ENCODE peak calls at places on chromosomes 4 and X, in four cellular contexts. M is fibroblast of mammary gland, W is endothelial cell, I is A673. N is an unnamed sample.

GRCh38 chrX:18210470-18210869 is 10.2 kb downstream of the BEND2 start:
- DNase-seq in M (peak; percentile 25), W (no peak), I (peak; percentile 33), N (no peak)

GRCh38 chr4:164068392-164068791 is 573.9 kb downstream of the TMA16 start:
- DNase-seq in I (no peak), M (no peak), W (no peak), N (no peak)

GRCh38 chrX:1034717-1035116 is 177.7 kb downstream of the CRLF2 start:
- DNase-seq in M (no peak), W (no peak), I (no peak), N (no peak)

GRCh38 chrX:40035726-40036125 is 62.0 kb downstream of the BCOR start:
- DNase-seq in M (no peak), W (no peak), I (no peak), N (no peak)

GRCh38 chr4:71404049-71404448 is 65.2 kb downstream of the SLC4A4 start:
- DNase-seq in W (no peak), I (no peak), M (no peak), N (no peak)

GRCh38 chrX:109714340-109714958 is 18.6 kb downstream of the ACSL4 start:
- DNase-seq in W (no peak), M (peak; percentile 84), I (no peak), N (no peak)

GRCh38 chrX:129934952-129935351 is 29.0 kb downstream of the UTP14A start:
- DNase-seq in I (no peak), M (no peak), W (no peak), N (no peak)

GRCh38 chr4:727576-727975 is 21.9 kb downstream of the PCGF3 start:
- DNase-seq in M (no peak), W (no peak), I (no peak), N (no peak)

GRCh38 chr4:164959896-164960295 is 17.6 kb downstream of the TRIM61 start:
- DNase-seq in I (no peak), W (no peak), M (peak; percentile 86), N (no peak)

GRCh38 chrX:41275661-41276609 is 58.0 kb upstream of the DDX3X start:
- DNase-seq in M (peak; percentile 62), W (peak; percentile 61), I (peak; percentile 54), N (no peak)

GRCh38 chrX:133402042-133402453 is 13.2 kb downstream of the GPC4 start:
- DNase-seq in W (no peak), I (no peak), M (peak; percentile 82), N (no peak)

GRCh38 chr4:80452768-80453167 is 117.2 kb downstream of the CFAP299 start:
- DNase-seq in W (no peak), M (peak; percentile 28), I (no peak), N (no peak)

GRCh38 chr4:138259801-138260200 is 17.7 kb upstream of the SLC7A11 start:
- DNase-seq in I (peak; percentile 70), W (no peak), M (peak; percentile 68), N (no peak)

GRCh38 chr4:165415910-165416309 is 37.1 kb downstream of the CPE start:
- DNase-seq in W (no peak), I (no peak), M (no peak), N (no peak)

GRCh38 chr4:147638942-147639341 is 21.7 kb downstream of the TMEM184C start:
- DNase-seq in I (no peak), W (no peak), M (peak; percentile 31), N (no peak)

GRCh38 chr4:7431696-7432530 is 2.8 kb downstream of the PSAPL1 start:
- DNase-seq in W (no peak), I (no peak), M (no peak), N (no peak)

GRCh38 chr4:6893449-6894085 is 16.1 kb upstream of the TBC1D14 start:
- DNase-seq in I (no peak), M (no peak), W (no peak), N (peak; percentile 88)

GRCh38 chr4:86586160-86586572 is 7.9 kb upstream of the PTPN13 start:
- DNase-seq in W (no peak), M (peak; percentile 22), I (no peak), N (no peak)

GRCh38 chr4:39205000-39205399 is 22.7 kb downstream of the WDR19 start:
- DNase-seq in I (no peak), W (no peak), M (no peak), N (no peak)

GRCh38 chrX:115642895-115643530 is 82.0 kb downstream of the PLS3 start:
- DNase-seq in M (peak; percentile 84), I (peak; percentile 76), W (peak; percentile 21), N (no peak)

GRCh38 chr4:163540977-163541376 is 46.5 kb downstream of the TMA16 start:
- DNase-seq in M (peak; percentile 83), I (no peak), W (no peak), N (no peak)

GRCh38 chrX:71143508-71143907 is 1.1 kb upstream of the NLGN3 start:
- DNase-seq in I (no peak), M (peak; percentile 64), W (no peak), N (no peak)

GRCh38 chr4:31088600-31089230 is 368.5 kb downstream of the PCDH7 start:
- DNase-seq in W (no peak), M (peak; percentile 35), I (no peak), N (no peak)

GRCh38 chrX:77622672-77623071 is 163.3 kb downstream of the ATRX start:
- DNase-seq in W (no peak), M (no peak), I (no peak), N (no peak)

GRCh38 chrX:77628294-77629025 is 157.6 kb downstream of the ATRX start:
- DNase-seq in I (peak; percentile 26), W (no peak), M (peak; percentile 2), N (no peak)
- TF ChIP-seq CTCF in I (peak; percentile 38), W (no peak), M (no peak), N (no peak)

GRCh38 chr4:121462660-121463261 is 81.9 kb upstream of the QRFPR start:
- DNase-seq in I (peak; percentile 88), M (peak; percentile 76), W (peak; percentile 51), N (no peak)

GRCh38 chr4:121459056-121459455 is 78.2 kb upstream of the QRFPR start:
- DNase-seq in W (no peak), I (no peak), M (no peak), N (no peak)

GRCh38 chr4:121464854-121465253 is 84.0 kb upstream of the QRFPR start:
- DNase-seq in I (no peak), M (no peak), W (no peak), N (no peak)
- TF ChIP-seq CTCF in I (peak; percentile 6), M (no peak), W (no peak), N (peak; percentile 42)

DNA sequence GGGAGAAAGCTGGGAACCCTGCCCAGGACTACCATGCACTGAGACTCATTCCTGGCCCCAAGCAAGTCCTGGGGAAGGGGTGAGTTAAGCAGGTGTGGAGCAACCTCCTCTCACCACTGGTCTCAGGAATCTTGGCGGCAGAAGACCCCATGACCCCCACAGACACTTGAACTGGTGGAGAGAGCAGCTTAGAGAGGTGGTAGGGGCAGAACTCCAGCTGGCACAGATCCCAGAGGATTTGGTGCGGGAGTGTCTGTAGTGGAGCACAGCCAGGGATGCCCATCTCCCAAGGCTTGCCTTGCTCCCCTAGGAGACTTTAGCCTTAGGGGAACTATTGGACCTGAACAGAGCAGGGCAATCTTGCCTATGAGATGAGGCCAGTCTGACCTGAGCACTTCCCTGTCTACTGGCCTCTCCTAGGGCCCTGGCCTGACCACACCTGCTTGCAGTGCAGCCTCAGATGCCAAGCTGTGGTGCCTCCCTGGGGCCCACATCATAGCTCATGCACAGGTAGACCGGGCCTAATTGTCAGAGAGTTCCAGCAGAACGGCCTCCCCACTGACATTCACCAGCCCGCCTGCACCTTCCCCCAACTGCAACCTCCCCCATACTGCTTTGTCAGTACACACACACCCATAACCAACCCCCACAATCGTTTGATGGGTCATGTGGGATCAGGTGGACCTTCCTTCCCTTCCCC is 78.0 kb downstream of the NAA11 start:
- DNase-seq in I (no peak), W (no peak), M (no peak), N (no peak)
- TF ChIP-seq CTCF in I (no peak), W (no peak), M (no peak), N (no peak)

GRCh38 chr4:140790171-140790570 is 34.0 kb upstream of the TBC1D9 start:
- DNase-seq in W (no peak), M (no peak), I (no peak), N (no peak)
- TF ChIP-seq CTCF in W (no peak), M (no peak), I (no peak), N (no peak)